ENCODE peak calls at places on chromosome 12, in seven cellular contexts. N, I, X, W, E, G and P are unnamed samples.
A peak's percentile ranks its signal among the peaks of the same experiment; 100 is the strongest.

GRCh38 chr12:11991604-11992003 is 79.1 kb upstream of the BCL2L14 start:
- DNase-seq in N (no peak), W (no peak), G (no peak), X (no peak), E (no peak), I (no peak), P (peak; percentile 24)

GRCh38 chr12:6074979-6075585 is 49.4 kb downstream of the VWF start:
- DNase-seq in N (no peak), I (no peak), X (no peak), W (no peak), E (no peak), G (no peak), P (peak; percentile 57)

GRCh38 chr12:94079965-94080683 is 68.3 kb upstream of the PLXNC1 start:
- DNase-seq in W (no peak), I (no peak), G (peak; percentile 13), X (no peak), N (no peak), E (no peak), P (no peak)

GRCh38 chr12:90816353-90817089 is 138.5 kb downstream of the CCER1 start:
- DNase-seq in G (peak; percentile 54), W (no peak), X (no peak), E (no peak), I (no peak), N (no peak), P (peak; percentile 29)

GRCh38 chr12:4148418-4149056 is 125.0 kb upstream of the CCND2 start:
- DNase-seq in G (no peak), N (peak; percentile 87), X (no peak), I (no peak), E (peak; percentile 35), W (no peak), P (no peak)

GRCh38 chr12:6962285-6963015 is 8.0 kb downstream of the PHB2 start:
- DNase-seq in E (no peak), W (no peak), X (no peak), G (no peak), N (peak; percentile 61), I (no peak), P (no peak)

GRCh38 chr12:94753071-94753779 is 102.9 kb upstream of the TMCC3 start:
- DNase-seq in X (no peak), G (no peak), W (peak; percentile 11), I (no peak), E (no peak), N (peak; percentile 78), P (no peak)

GRCh38 chr12:107732365-107732764 is 28.6 kb downstream of the PRDM4 start:
- DNase-seq in X (no peak), W (no peak), N (no peak), I (no peak), E (no peak), G (no peak), P (no peak)

GRCh38 chr12:106480259-106480658 is 102.5 kb upstream of the RFX4 start:
- DNase-seq in E (no peak), N (no peak), W (no peak), G (no peak), I (no peak), X (no peak), P (no peak)

GRCh38 chr12:14664434-14665023 is 31.9 kb downstream of the GUCY2C start:
- DNase-seq in G (no peak), N (no peak), E (no peak), I (no peak), W (no peak), X (no peak), P (peak; percentile 50)

GRCh38 chr12:99553461-99553860 is 94.1 kb upstream of the GARIN6 start:
- DNase-seq in E (no peak), G (no peak), X (no peak), W (no peak), I (no peak), N (no peak), P (no peak)

GRCh38 chr12:28114488-28114887 is 75.8 kb upstream of the CCDC91 start:
- DNase-seq in N (no peak), X (no peak), I (no peak), W (no peak), G (no peak), E (no peak), P (peak; percentile 83)

GRCh38 chr12:262817-263216 is at the start of gene SLC6A13:
- DNase-seq in I (no peak), N (no peak), X (no peak), W (no peak), E (no peak), G (no peak), P (no peak)

GRCh38 chr12:13534645-13535398 is 338.3 kb downstream of the EMP1 start:
- DNase-seq in G (peak; percentile 40), X (no peak), N (peak; percentile 96), I (peak; percentile 16), E (no peak), W (peak; percentile 42), P (peak; percentile 75)

GRCh38 chr12:60714141-60714900 is 1118.5 kb downstream of the SLC16A7 start:
- DNase-seq in E (no peak), X (no peak), I (no peak), N (no peak), G (no peak), W (no peak), P (no peak)

GRCh38 chr12:71871116-71871515 is 31.6 kb downstream of the TBC1D15 start:
- DNase-seq in E (no peak), X (no peak), G (peak; percentile 38), N (no peak), W (no peak), I (no peak), P (peak; percentile 59)

GRCh38 chr12:131950182-131950913 is 606 bp downstream of the EP400 start:
- DNase-seq in N (no peak), G (no peak), E (no peak), I (no peak), W (no peak), X (peak; percentile 8), P (peak; percentile 48)

GRCh38 chr12:130161261-130162231 is 718 bp upstream of the FZD10 start:
- DNase-seq in I (no peak), N (peak; percentile 80), X (no peak), G (no peak), W (no peak), E (no peak), P (no peak)

GRCh38 chr12:120242275-120242799 is 23.2 kb downstream of the PXN start:
- DNase-seq in I (no peak), E (no peak), X (no peak), G (no peak), N (no peak), W (no peak), P (no peak)